ENCODE peak calls at places on chromosomes 6 and 20, in five cellular contexts. One of them, this sample, is unnamed.

GRCh38 chr20:32017711-32018251 is 7.5 kb downstream of the CCM2L start:
- DNase-seq in kidney: peak
- DNase-seq in endothelial cell of umbilical vein: no peak
- DNase-seq in CD8-positive, alpha-beta T cell: peak
- DNase-seq in fibroblast of the aortic adventitia: no peak
- DNase-seq in this sample: peak

GRCh38 chr6:147218797-147219196 is 14.6 kb downstream of the STXBP5 start:
- DNase-seq in kidney: no peak
- DNase-seq in endothelial cell of umbilical vein: no peak
- DNase-seq in CD8-positive, alpha-beta T cell: no peak
- DNase-seq in fibroblast of the aortic adventitia: no peak
- DNase-seq in this sample: no peak

GRCh38 chr6:95658896-95659295 is 81.6 kb downstream of the MANEA start:
- DNase-seq in kidney: no peak
- DNase-seq in endothelial cell of umbilical vein: no peak
- DNase-seq in CD8-positive, alpha-beta T cell: no peak
- DNase-seq in fibroblast of the aortic adventitia: no peak
- DNase-seq in this sample: no peak

GRCh38 chr6:90284745-90285481 is 11.7 kb downstream of the BACH2 start:
- DNase-seq in kidney: no peak
- DNase-seq in endothelial cell of umbilical vein: peak
- DNase-seq in CD8-positive, alpha-beta T cell: no peak
- DNase-seq in fibroblast of the aortic adventitia: peak
- DNase-seq in this sample: peak

GRCh38 chr6:135144678-135145508 is 36.2 kb upstream of the MYB start:
- DNase-seq in kidney: no peak
- DNase-seq in endothelial cell of umbilical vein: peak
- DNase-seq in CD8-positive, alpha-beta T cell: no peak
- DNase-seq in fibroblast of the aortic adventitia: peak
- DNase-seq in this sample: peak

GRCh38 chr20:37567671-37568588 is 40.3 kb upstream of the BLCAP start:
- DNase-seq in kidney: no peak
- DNase-seq in endothelial cell of umbilical vein: peak
- DNase-seq in CD8-positive, alpha-beta T cell: no peak
- DNase-seq in fibroblast of the aortic adventitia: no peak
- DNase-seq in this sample: no peak

GRCh38 chr6:2976571-2977085 is 5.3 kb upstream of the SERPINB6 start:
- DNase-seq in kidney: no peak
- DNase-seq in endothelial cell of umbilical vein: peak
- DNase-seq in CD8-positive, alpha-beta T cell: no peak
- DNase-seq in fibroblast of the aortic adventitia: peak
- DNase-seq in this sample: peak

GRCh38 chr20:34316191-34316814 is 13.1 kb upstream of the AHCY start:
- DNase-seq in kidney: no peak
- DNase-seq in endothelial cell of umbilical vein: no peak
- DNase-seq in CD8-positive, alpha-beta T cell: no peak
- DNase-seq in fibroblast of the aortic adventitia: peak
- DNase-seq in this sample: peak

GRCh38 chr6:130520235-130520634 is 154.4 kb downstream of the TMEM200A start:
- DNase-seq in kidney: no peak
- DNase-seq in endothelial cell of umbilical vein: no peak
- DNase-seq in CD8-positive, alpha-beta T cell: no peak
- DNase-seq in fibroblast of the aortic adventitia: peak
- DNase-seq in this sample: peak

GRCh38 chr20:34074101-34074760 is 37.8 kb downstream of the EIF2S2 start:
- DNase-seq in kidney: no peak
- DNase-seq in endothelial cell of umbilical vein: no peak
- DNase-seq in CD8-positive, alpha-beta T cell: no peak
- DNase-seq in fibroblast of the aortic adventitia: no peak
- DNase-seq in this sample: peak

GRCh38 chr6:157229733-157230132 is 93.6 kb downstream of the TMEM242 start:
- DNase-seq in kidney: no peak
- DNase-seq in endothelial cell of umbilical vein: no peak
- DNase-seq in CD8-positive, alpha-beta T cell: no peak
- DNase-seq in fibroblast of the aortic adventitia: no peak
- DNase-seq in this sample: no peak

GRCh38 chr20:3993109-3993508 is 22.2 kb downstream of the RNF24 start:
- DNase-seq in kidney: no peak
- DNase-seq in endothelial cell of umbilical vein: no peak
- DNase-seq in CD8-positive, alpha-beta T cell: no peak
- DNase-seq in fibroblast of the aortic adventitia: no peak
- DNase-seq in this sample: no peak

GRCh38 chr20:53691060-53691810 is 97.6 kb upstream of the ZNF217 start:
- DNase-seq in kidney: no peak
- DNase-seq in endothelial cell of umbilical vein: no peak
- DNase-seq in CD8-positive, alpha-beta T cell: no peak
- DNase-seq in fibroblast of the aortic adventitia: no peak
- DNase-seq in this sample: peak

GRCh38 chr6:25485820-25486559 is 166.0 kb upstream of the SCGN start:
- DNase-seq in kidney: no peak
- DNase-seq in endothelial cell of umbilical vein: peak
- DNase-seq in CD8-positive, alpha-beta T cell: no peak
- DNase-seq in fibroblast of the aortic adventitia: peak
- DNase-seq in this sample: no peak

GRCh38 chr6:14360565-14360964 is 243.0 kb downstream of the CD83 start:
- DNase-seq in kidney: no peak
- DNase-seq in endothelial cell of umbilical vein: no peak
- DNase-seq in CD8-positive, alpha-beta T cell: no peak
- DNase-seq in fibroblast of the aortic adventitia: no peak
- DNase-seq in this sample: no peak

GRCh38 chr6:31785475-31785874 is 8.3 kb upstream of the VWA7 start:
- DNase-seq in kidney: peak
- DNase-seq in endothelial cell of umbilical vein: no peak
- DNase-seq in CD8-positive, alpha-beta T cell: no peak
- DNase-seq in fibroblast of the aortic adventitia: no peak
- DNase-seq in this sample: no peak

GRCh38 chr6:46799657-46800056 is 6.5 kb downstream of the MEP1A start:
- DNase-seq in kidney: no peak
- DNase-seq in endothelial cell of umbilical vein: no peak
- DNase-seq in CD8-positive, alpha-beta T cell: no peak
- DNase-seq in fibroblast of the aortic adventitia: no peak
- DNase-seq in this sample: peak

GRCh38 chr20:1935696-1936366 is 40.6 kb downstream of the SIRPA start:
- DNase-seq in kidney: no peak
- DNase-seq in endothelial cell of umbilical vein: no peak
- DNase-seq in CD8-positive, alpha-beta T cell: no peak
- DNase-seq in fibroblast of the aortic adventitia: no peak
- DNase-seq in this sample: no peak

GRCh38 chr6:168778201-168778600 is 337.2 kb downstream of the SMOC2 start:
- DNase-seq in kidney: peak
- DNase-seq in endothelial cell of umbilical vein: no peak
- DNase-seq in CD8-positive, alpha-beta T cell: no peak
- DNase-seq in fibroblast of the aortic adventitia: peak
- DNase-seq in this sample: no peak

GRCh38 chr6:131949615-131949908 is 1.6 kb downstream of the CCN2 start:
- DNase-seq in kidney: no peak
- DNase-seq in endothelial cell of umbilical vein: no peak
- DNase-seq in CD8-positive, alpha-beta T cell: no peak
- DNase-seq in fibroblast of the aortic adventitia: peak
- DNase-seq in this sample: no peak

GRCh38 chr6:166235666-166236292 is 68.1 kb upstream of the TBXT start:
- DNase-seq in kidney: no peak
- DNase-seq in endothelial cell of umbilical vein: no peak
- DNase-seq in CD8-positive, alpha-beta T cell: no peak
- DNase-seq in fibroblast of the aortic adventitia: no peak
- DNase-seq in this sample: no peak

GRCh38 chr20:44692932-44693476 is 22.2 kb upstream of the CCN5 start:
- DNase-seq in kidney: peak
- DNase-seq in endothelial cell of umbilical vein: peak
- DNase-seq in CD8-positive, alpha-beta T cell: no peak
- DNase-seq in fibroblast of the aortic adventitia: peak
- DNase-seq in this sample: peak

GRCh38 chr6:1577146-1577680 is 32.5 kb upstream of the FOXC1 start:
- DNase-seq in kidney: no peak
- DNase-seq in endothelial cell of umbilical vein: no peak
- DNase-seq in CD8-positive, alpha-beta T cell: no peak
- DNase-seq in fibroblast of the aortic adventitia: no peak
- DNase-seq in this sample: no peak

DNA sequence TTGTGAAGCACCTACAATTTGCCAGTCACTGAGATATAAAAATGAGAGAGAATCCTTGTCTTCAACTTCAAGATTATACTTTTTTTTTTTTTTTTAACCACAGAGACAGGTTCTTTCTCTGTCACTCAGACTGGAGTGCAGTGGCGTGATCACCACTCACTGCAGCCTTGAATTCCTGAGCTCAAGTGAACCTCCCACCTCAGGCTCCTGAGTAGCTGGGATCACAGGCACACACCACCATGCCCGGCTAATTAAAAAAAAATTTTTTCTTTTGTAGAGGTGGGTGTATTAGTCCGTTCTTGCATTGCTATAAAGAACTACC is 51.6 kb upstream of the PMEPA1 start:
- DNase-seq in kidney: no peak
- DNase-seq in endothelial cell of umbilical vein: no peak
- DNase-seq in CD8-positive, alpha-beta T cell: no peak
- DNase-seq in fibroblast of the aortic adventitia: no peak
- DNase-seq in this sample: no peak
- H3K4me3 ChIP-seq in kidney: no peak
- H3K4me3 ChIP-seq in endothelial cell of umbilical vein: no peak
- H3K4me3 ChIP-seq in CD8-positive, alpha-beta T cell: no peak
- H3K4me3 ChIP-seq in fibroblast of the aortic adventitia: no peak
- H3K4me3 ChIP-seq in this sample: no peak

DNA sequence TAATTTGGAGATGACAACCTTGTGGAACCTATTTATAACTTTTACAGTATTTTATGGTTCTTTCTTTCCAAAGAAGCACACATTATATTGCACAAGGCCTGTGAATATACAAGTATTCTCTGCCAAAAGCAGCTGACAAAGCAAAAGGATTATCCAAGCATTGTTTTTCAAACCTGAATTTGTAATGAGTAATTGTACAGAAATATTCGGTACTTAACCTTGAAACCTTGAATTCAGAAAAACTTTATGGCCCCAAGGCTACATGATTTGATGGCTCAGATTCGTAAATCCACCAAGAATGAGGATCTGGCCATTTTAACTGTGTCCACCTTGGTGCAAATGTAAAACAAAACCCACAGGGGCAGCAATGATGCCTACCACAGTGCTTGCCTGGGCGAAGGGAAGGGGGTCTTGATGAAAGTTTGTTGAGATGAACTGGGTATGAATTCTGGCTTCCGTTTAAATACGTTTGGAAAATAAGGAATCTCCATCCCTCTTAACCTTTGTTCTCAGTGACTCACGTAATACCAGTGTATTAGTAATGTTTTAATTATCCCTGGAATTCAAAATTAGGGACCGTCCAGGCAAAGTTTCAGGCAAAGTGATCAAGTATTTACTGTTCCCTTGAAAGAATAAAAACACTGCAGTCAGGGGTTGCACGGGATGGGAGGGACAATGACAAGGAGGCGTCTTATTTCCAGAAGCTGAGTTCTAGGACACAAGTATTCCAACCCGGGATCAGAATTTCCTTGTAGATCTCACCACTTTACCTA is 2.7 kb upstream of the RBM24 start:
- DNase-seq in kidney: no peak
- DNase-seq in endothelial cell of umbilical vein: peak
- DNase-seq in CD8-positive, alpha-beta T cell: no peak
- DNase-seq in fibroblast of the aortic adventitia: peak
- DNase-seq in this sample: peak
- TF ChIP-seq CTCF in kidney: no peak
- TF ChIP-seq CTCF in endothelial cell of umbilical vein: no peak
- TF ChIP-seq CTCF in CD8-positive, alpha-beta T cell: no peak
- TF ChIP-seq CTCF in fibroblast of the aortic adventitia: no peak
- TF ChIP-seq CTCF in this sample: no peak

GRCh38 chr20:64104667-64105451 is 2.5 kb downstream of the NPBWR2 start:
- DNase-seq in kidney: peak
- DNase-seq in endothelial cell of umbilical vein: no peak
- DNase-seq in CD8-positive, alpha-beta T cell: no peak
- DNase-seq in fibroblast of the aortic adventitia: no peak
- DNase-seq in this sample: no peak

GRCh38 chr20:64101731-64102621 is 5.4 kb downstream of the NPBWR2 start:
- DNase-seq in kidney: peak
- DNase-seq in endothelial cell of umbilical vein: peak
- DNase-seq in CD8-positive, alpha-beta T cell: peak
- DNase-seq in fibroblast of the aortic adventitia: no peak
- DNase-seq in this sample: no peak

GRCh38 chr20:64103871-64104666 is 3.3 kb downstream of the NPBWR2 start:
- DNase-seq in kidney: peak
- DNase-seq in endothelial cell of umbilical vein: no peak
- DNase-seq in CD8-positive, alpha-beta T cell: no peak
- DNase-seq in fibroblast of the aortic adventitia: no peak
- DNase-seq in this sample: no peak

GRCh38 chr20:64100946-64101688 is 6.2 kb downstream of the NPBWR2 start:
- DNase-seq in kidney: peak
- DNase-seq in endothelial cell of umbilical vein: no peak
- DNase-seq in CD8-positive, alpha-beta T cell: no peak
- DNase-seq in fibroblast of the aortic adventitia: no peak
- DNase-seq in this sample: no peak

GRCh38 chr20:64102647-64103354 is 4.6 kb downstream of the NPBWR2 start:
- DNase-seq in kidney: peak
- DNase-seq in endothelial cell of umbilical vein: no peak
- DNase-seq in CD8-positive, alpha-beta T cell: no peak
- DNase-seq in fibroblast of the aortic adventitia: no peak
- DNase-seq in this sample: no peak
- H3K4me3 ChIP-seq in kidney: no peak
- H3K4me3 ChIP-seq in endothelial cell of umbilical vein: no peak
- H3K4me3 ChIP-seq in CD8-positive, alpha-beta T cell: no peak
- H3K4me3 ChIP-seq in fibroblast of the aortic adventitia: no peak
- H3K4me3 ChIP-seq in this sample: no peak

GRCh38 chr6:107509506-107509905 is 19.6 kb downstream of the SOBP start:
- DNase-seq in kidney: no peak
- DNase-seq in endothelial cell of umbilical vein: peak
- DNase-seq in CD8-positive, alpha-beta T cell: no peak
- DNase-seq in fibroblast of the aortic adventitia: peak
- DNase-seq in this sample: no peak

GRCh38 chr6:107513214-107513613 is 23.3 kb downstream of the SOBP start:
- DNase-seq in kidney: no peak
- DNase-seq in endothelial cell of umbilical vein: no peak
- DNase-seq in CD8-positive, alpha-beta T cell: no peak
- DNase-seq in fibroblast of the aortic adventitia: no peak
- DNase-seq in this sample: no peak

GRCh38 chr6:107510108-107510507 is 20.2 kb downstream of the SOBP start:
- DNase-seq in kidney: no peak
- DNase-seq in endothelial cell of umbilical vein: no peak
- DNase-seq in CD8-positive, alpha-beta T cell: no peak
- DNase-seq in fibroblast of the aortic adventitia: no peak
- DNase-seq in this sample: no peak

GRCh38 chr6:107515955-107516354 is 26.0 kb downstream of the SOBP start:
- DNase-seq in kidney: no peak
- DNase-seq in endothelial cell of umbilical vein: no peak
- DNase-seq in CD8-positive, alpha-beta T cell: no peak
- DNase-seq in fibroblast of the aortic adventitia: no peak
- DNase-seq in this sample: no peak

DNA sequence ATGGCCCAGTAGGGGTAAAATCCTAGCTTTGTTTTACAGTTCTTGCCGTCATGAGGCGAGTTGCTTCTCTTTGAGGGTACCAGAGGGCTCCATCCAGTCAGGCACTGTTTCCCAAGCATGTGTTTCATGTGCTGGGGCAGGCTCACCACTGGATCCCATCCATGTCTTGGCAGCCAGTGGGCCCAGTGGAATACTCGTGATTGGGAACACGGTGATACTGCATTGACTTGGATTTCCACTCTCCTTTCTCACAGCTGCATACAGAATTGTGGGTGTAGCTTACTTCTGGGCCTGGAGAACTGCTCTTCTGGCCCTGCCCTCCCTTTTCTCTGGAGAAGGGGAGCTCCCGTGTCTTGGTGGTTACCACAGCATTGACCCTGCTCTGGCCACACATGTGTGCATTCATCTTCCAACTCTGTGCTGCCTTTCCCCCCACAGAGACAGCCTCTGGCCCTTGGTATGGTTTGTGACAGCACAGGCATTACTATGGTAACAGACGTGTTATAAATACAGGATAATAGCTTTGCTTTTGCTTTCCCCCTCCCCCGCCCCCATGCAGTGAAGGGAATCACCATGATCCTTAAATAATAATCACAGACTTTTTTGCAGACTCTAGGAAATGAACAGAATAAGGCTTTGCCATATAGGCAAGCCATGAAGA is 21.6 kb downstream of the SOBP start:
- DNase-seq in kidney: no peak
- DNase-seq in endothelial cell of umbilical vein: no peak
- DNase-seq in CD8-positive, alpha-beta T cell: no peak
- DNase-seq in fibroblast of the aortic adventitia: peak
- DNase-seq in this sample: no peak
- TF ChIP-seq CTCF in kidney: no peak
- TF ChIP-seq CTCF in endothelial cell of umbilical vein: no peak
- TF ChIP-seq CTCF in CD8-positive, alpha-beta T cell: no peak
- TF ChIP-seq CTCF in fibroblast of the aortic adventitia: no peak
- TF ChIP-seq CTCF in this sample: no peak

This sample was measured in bronchial epithelial cell.